ENCODE peak calls at places on chromosomes 11 and 22, in eight cellular contexts. Q, H, S, V, J, U, Z and P are unnamed samples.

GRCh38 chr22:25777870-25778269 is 35.9 kb downstream of the MYO18B start:
- ATAC-seq in Q (peak; percentile 64), H (peak; percentile 55), S (no peak), V (peak; percentile 88), J (peak; percentile 28), U (peak; percentile 78), Z (peak; percentile 70), P (no peak)

GRCh38 chr11:66391322-66391721 is 19.8 kb upstream of the SLC29A2 start:
- ATAC-seq in Q (no peak), H (no peak), S (no peak), V (no peak), J (no peak), U (no peak), Z (no peak), P (no peak)

GRCh38 chr11:28932940-28933339 is 824.8 kb downstream of the METTL15 start:
- ATAC-seq in Q (no peak), H (no peak), S (peak; percentile 56), V (no peak), J (no peak), U (no peak), Z (no peak), P (no peak)

GRCh38 chr11:120735035-120735434 is 223.5 kb downstream of the GRIK4 start:
- ATAC-seq in Q (no peak), H (no peak), S (no peak), V (no peak), J (no peak), U (no peak), Z (no peak), P (no peak)

GRCh38 chr11:16891964-16892363 is 122.2 kb downstream of the PLEKHA7 start:
- ATAC-seq in Q (no peak), H (no peak), S (no peak), V (no peak), J (no peak), U (no peak), Z (no peak), P (no peak)

GRCh38 chr11:95715777-95716241 is 73.8 kb downstream of the FAM76B start:
- ATAC-seq in Q (no peak), H (peak; percentile 54), S (no peak), V (peak; percentile 36), J (no peak), U (no peak), Z (peak; percentile 84), P (no peak)

GRCh38 chr11:27438595-27438981 is 34.0 kb downstream of the LGR4 start:
- ATAC-seq in Q (peak; percentile 35), H (no peak), S (no peak), V (no peak), J (no peak), U (no peak), Z (no peak), P (no peak)

GRCh38 chr22:25120761-25121212 is 78.9 kb upstream of the CRYBB3 start:
- ATAC-seq in Q (peak; percentile 42), H (no peak), S (peak; percentile 39), V (peak; percentile 37), J (no peak), U (no peak), Z (peak; percentile 61), P (no peak)

GRCh38 chr11:31865606-31866300 is 54.6 kb upstream of the PAX6 start:
- ATAC-seq in Q (no peak), H (no peak), S (no peak), V (no peak), J (no peak), U (no peak), Z (no peak), P (no peak)

GRCh38 chr11:119196833-119197483 is 9.2 kb upstream of the CBL start:
- ATAC-seq in Q (peak; percentile 82), H (peak; percentile 95), S (peak; percentile 78), V (peak; percentile 86), J (peak; percentile 92), U (peak; percentile 92), Z (peak; percentile 97), P (peak; percentile 94)
- H3K27ac ChIP-seq in Q (no peak overlapping the region), H (no peak overlapping the region), S (no peak overlapping the region), V (no peak overlapping the region), J (peak overlapping the region; percentile 69), U (no peak overlapping the region), Z (no peak overlapping the region), P (no peak overlapping the region)

GRCh38 chr11:113549061-113549460 is 73.9 kb upstream of the DRD2 start:
- ATAC-seq in Q (no peak), H (no peak), S (no peak), V (no peak), J (no peak), U (no peak), Z (no peak), P (no peak)
- TF ChIP-seq POLR2AphosphoS5 in Q (no peak), H (no peak), S (no peak), V (no peak), J (no peak), U (no peak), Z (no peak), P (no peak)

DNA sequence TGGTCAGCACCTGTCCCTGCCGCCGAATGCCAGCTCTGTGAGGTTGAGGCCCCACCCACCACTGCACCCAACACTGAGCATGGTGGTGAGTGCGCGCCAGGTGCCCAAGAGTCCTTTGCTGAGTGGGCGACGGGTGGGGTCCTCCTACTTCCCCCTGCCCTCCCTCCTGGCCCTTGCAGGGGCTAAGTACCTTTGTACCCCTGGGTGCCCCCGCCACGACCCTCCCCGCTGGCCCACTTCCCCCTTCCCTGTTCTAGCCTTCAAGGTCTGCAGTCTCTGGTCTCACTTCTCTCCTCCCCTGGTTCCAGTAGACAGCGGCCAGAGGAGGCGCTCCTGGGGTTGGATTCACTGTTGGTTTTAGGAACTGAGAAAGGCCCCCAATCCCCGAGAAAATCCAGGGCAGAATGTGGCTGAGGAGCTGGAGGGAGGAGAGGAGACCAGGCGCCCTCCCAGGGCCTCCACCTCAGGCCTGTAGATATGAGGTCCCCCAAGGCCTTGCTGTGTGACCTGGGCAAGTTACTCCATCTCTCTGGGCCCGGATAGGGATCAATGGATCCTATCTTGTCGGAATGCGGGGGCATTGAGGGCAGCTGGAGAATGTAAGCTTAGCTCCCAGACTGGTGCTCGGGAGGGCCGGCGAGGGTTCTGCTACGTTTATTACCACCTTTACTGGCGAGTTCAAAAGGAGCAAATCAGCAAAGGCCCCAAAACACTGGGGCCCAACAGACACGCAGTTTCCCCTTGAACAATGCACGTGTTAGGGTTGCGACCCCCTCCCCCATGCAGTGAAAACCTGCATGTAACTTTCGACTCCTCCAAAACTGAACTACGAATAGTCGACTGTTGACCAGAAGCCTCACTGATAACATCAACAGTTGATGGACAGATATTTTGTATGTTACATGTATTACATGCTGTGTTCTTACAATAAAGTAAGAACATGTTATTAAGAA is 31.9 kb upstream of the SMIM38 start:
- ATAC-seq in Q (peak; percentile 4), H (no peak), S (peak; percentile 5), V (peak; percentile 39), J (no peak), U (peak; percentile 4), Z (peak; percentile 39), P (no peak)
- H3K27ac ChIP-seq in Q (no peak overlapping the region), H (no peak overlapping the region), S (no peak overlapping the region), V (peak overlapping the region; percentile 98), J (peak overlapping the region; percentile 85), U (peak overlapping the region; percentile 94), Z (no peak overlapping the region), P (peak overlapping the region; percentile 76)

DNA sequence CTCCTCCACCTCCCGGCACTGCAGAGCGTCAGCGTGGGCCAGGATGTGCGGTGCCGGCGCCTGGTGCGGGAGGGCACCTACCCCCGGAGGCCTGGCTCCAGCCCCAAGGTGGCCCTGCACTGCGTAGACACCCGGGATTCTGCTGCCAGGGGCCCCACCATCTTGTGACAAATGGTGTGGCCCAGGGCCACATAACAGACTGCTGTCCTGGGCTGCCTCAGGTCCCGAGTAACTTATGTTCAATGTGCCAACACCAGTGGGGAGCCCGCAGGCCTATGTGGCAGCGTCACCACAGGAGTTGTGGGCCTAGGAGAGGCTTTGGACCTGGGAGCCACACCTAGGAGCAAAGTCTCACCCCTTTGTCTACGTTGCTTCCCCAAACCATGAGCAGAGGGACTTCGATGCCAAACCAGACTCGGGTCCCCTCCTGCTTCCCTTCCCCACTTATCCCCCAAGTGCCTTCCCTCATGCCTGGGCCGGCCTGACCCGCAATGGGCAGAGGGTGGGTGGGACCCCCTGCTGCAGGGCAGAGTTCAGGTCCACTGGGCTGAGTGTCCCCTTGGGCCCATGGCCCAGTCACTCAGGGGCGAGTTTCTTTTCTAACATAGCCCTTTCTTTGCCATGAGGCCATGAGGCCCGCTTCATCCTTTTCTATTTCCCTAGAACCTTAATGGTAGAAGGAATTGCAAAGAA is 13.5 kb downstream of the TSKU start:
- ATAC-seq in Q (no peak), H (no peak), S (no peak), V (no peak), J (no peak), U (no peak), Z (no peak), P (no peak)
- TF ChIP-seq POLR2AphosphoS5 in Q (no peak), H (no peak), S (no peak), V (no peak), J (no peak), U (no peak), Z (no peak), P (no peak)

GRCh38 chr11:75264356-75264755 is 23.8 kb downstream of the TPBGL start:
- ATAC-seq in Q (no peak), H (no peak), S (no peak), V (no peak), J (no peak), U (no peak), Z (peak; percentile 25), P (no peak)
- H3K27ac ChIP-seq in Q (no peak overlapping the region), H (no peak overlapping the region), S (no peak overlapping the region), V (no peak overlapping the region), J (peak overlapping the region; percentile 65), U (peak overlapping the region; percentile 57), Z (no peak overlapping the region), P (no peak overlapping the region)

DNA sequence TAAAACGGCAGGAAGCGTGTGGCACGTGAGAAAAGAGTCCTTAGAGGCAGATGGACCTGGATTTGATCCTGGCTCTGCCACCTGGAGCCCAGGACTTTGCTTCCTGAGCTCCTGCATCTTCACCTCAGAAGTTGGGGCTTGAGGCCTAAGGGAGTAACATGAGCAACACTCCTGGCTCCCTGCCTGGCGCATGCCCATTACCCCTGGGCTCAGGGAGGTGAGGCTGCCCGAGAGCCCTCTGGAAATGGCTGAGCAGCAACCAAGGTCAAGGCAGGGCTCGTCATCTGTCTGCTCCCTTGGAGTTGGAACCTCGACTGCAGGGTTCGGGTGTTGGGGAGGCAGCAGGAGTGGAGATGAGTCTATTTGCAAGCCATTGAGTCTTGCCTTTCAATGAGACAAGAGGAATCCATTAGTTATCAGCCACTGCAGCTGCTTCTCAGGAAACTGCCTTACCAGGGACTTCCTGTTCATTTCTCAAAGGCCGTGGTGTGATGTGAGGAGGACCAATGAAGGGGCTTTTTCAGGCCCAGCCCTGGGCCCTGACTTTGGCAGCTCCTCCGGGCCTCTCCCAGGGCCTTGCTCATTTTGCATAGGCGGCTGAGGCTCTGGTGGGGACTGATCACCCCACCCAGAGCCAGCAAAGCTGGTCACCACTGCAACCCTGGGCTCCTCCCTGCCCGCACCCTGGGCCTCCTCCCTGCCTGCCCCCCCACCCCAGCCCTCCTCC is 6.3 kb downstream of the FADS2 start:
- ATAC-seq in Q (no peak), H (peak; percentile 97), S (peak; percentile 74), V (no peak), J (peak; percentile 82), U (peak; percentile 70), Z (peak; percentile 97), P (peak; percentile 52)
- TF ChIP-seq POLR2AphosphoS5 in Q (no peak), H (peak; percentile 82), S (peak; percentile 24), V (no peak), J (no peak), U (no peak), Z (peak; percentile 80), P (no peak)

DNA sequence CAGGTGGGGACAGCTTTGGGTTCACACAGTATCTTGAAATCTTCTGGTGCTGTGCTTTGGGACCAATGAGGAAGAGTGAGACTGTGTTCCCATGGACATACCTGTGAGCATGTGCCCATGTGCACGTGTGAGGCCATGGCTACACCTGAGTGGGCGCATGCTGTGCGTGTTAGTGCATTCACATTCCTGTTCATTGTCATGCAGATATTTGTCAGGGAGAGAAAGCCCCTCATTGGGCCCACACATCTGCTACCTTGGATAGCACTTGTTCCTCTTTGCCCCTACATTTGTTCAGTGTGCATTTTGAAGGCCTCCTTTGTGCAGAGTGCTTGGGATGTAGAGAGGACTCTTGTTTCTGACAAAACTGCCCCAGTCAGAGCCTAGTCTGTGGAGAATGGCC is 154.3 kb upstream of the E2F8 start:
- ATAC-seq in Q (no peak), H (no peak), S (peak; percentile 88), V (no peak), J (no peak), U (no peak), Z (no peak), P (no peak)
- H3K27ac ChIP-seq in Q (no peak overlapping the region), H (no peak overlapping the region), S (no peak overlapping the region), V (no peak overlapping the region), J (no peak overlapping the region), U (no peak overlapping the region), Z (no peak overlapping the region), P (no peak overlapping the region)